ENCODE peak calls at places on chromosomes 16 and 17, in ten cellular contexts. U, C, P, M, K, A, N, V, J and R are unnamed samples.

GRCh38 chr17:46742539-46743270 is 75.8 kb downstream of the WNT3 start:
- DNase-seq in P (peak), K (peak), J (no peak), M (no peak), A (no peak), C (no peak), N (no peak), U (peak), V (no peak), R (no peak)

GRCh38 chr16:88691924-88692560 is 5.7 kb upstream of the SNAI3 start:
- DNase-seq in J (no peak), P (no peak), N (no peak), K (no peak), M (no peak), A (no peak), C (peak), V (no peak), U (no peak), R (no peak)

GRCh38 chr17:9677411-9677810 is 32.1 kb downstream of the USP43 start:
- DNase-seq in C (no peak), P (no peak), M (no peak), U (no peak), N (no peak), J (no peak), K (no peak), A (no peak), V (no peak), R (no peak)

GRCh38 chr16:55476625-55477533 is 2.1 kb upstream of the MMP2 start:
- DNase-seq in K (no peak), C (no peak), N (no peak), M (no peak), V (no peak), P (no peak), J (no peak), U (no peak), A (no peak), R (no peak)

GRCh38 chr16:86575754-86576557 is 2.4 kb upstream of the FOXL1 start:
- DNase-seq in M (peak), N (no peak), C (peak), P (peak), U (peak), A (peak), J (peak), V (peak), K (peak), R (peak)

GRCh38 chr16:52743702-52744101 is 196.8 kb upstream of the TOX3 start:
- DNase-seq in P (no peak), U (no peak), K (no peak), N (no peak), V (no peak), M (no peak), A (no peak), C (no peak), J (no peak), R (no peak)

GRCh38 chr17:299546-299945 is 53.1 kb downstream of the RPH3AL start:
- DNase-seq in K (no peak), P (no peak), C (no peak), N (peak), V (peak), A (peak), U (no peak), M (no peak), J (no peak), R (no peak)

GRCh38 chr16:67339453-67339852 is 12.8 kb downstream of the LRRC36 start:
- DNase-seq in M (no peak), V (no peak), P (peak), A (no peak), N (no peak), J (peak), C (no peak), U (peak), K (peak), R (no peak)

GRCh38 chr17:4607773-4608187 is 23.5 kb downstream of the SMTNL2 start:
- DNase-seq in C (no peak), A (no peak), K (peak), N (no peak), U (no peak), J (peak), M (peak), V (no peak), P (peak), R (no peak)

GRCh38 chr16:29304251-29304900 is 102.1 kb downstream of the NPIPB11 start:
- DNase-seq in C (no peak), K (no peak), V (no peak), P (no peak), J (no peak), A (no peak), M (no peak), U (no peak), N (no peak), R (no peak)

GRCh38 chr17:56754523-56755208 is 79.1 kb downstream of the C17orf67 start:
- DNase-seq in A (peak), J (no peak), C (no peak), V (no peak), P (peak), M (no peak), N (no peak), U (no peak), K (peak), R (no peak)

GRCh38 chr17:28567604-28568003 is 3.7 kb downstream of the PIGS start:
- DNase-seq in V (peak), A (no peak), U (no peak), J (no peak), C (no peak), P (no peak), K (no peak), M (no peak), N (no peak), R (peak)

GRCh38 chr17:74736423-74737298 is at the start of gene RAB37:
- DNase-seq in K (no peak), V (peak), A (peak), M (peak), J (no peak), C (peak), N (no peak), U (no peak), P (peak), R (peak)

GRCh38 chr17:74739227-74739831 is 2.3 kb downstream of the RAB37 start:
- DNase-seq in K (no peak), A (no peak), C (no peak), P (no peak), M (no peak), J (no peak), U (no peak), V (no peak), N (no peak), R (peak)

GRCh38 chr17:74734256-74734655 is 2.8 kb upstream of the RAB37 start:
- DNase-seq in C (no peak), V (no peak), N (no peak), M (no peak), J (no peak), U (no peak), K (no peak), P (no peak), A (no peak), R (peak)

GRCh38 chr17:74738051-74738996 is 1.3 kb downstream of the RAB37 start:
- DNase-seq in N (no peak), V (peak), P (no peak), A (no peak), M (peak), U (no peak), K (no peak), C (peak), J (no peak), R (peak)

GRCh38 chr17:74737299-74738050 is 419 bp downstream of the RAB37 start:
- DNase-seq in M (no peak), A (peak), J (no peak), C (no peak), K (no peak), U (no peak), P (peak), N (no peak), V (no peak), R (peak)
- TF ChIP-seq CTCF in M (no peak), A (peak), J (peak), C (no peak), K (peak), U (peak), P (peak), N (no peak), V (peak), R (peak)

GRCh38 chr17:5794881-5795486 is 210.7 kb upstream of the NLRP1 start:
- DNase-seq in U (no peak), J (no peak), N (no peak), C (no peak), K (no peak), A (no peak), M (no peak), P (no peak), V (no peak), R (no peak)

GRCh38 chr17:5797447-5797846 is 213.1 kb upstream of the NLRP1 start:
- DNase-seq in J (no peak), U (no peak), C (no peak), A (no peak), N (no peak), K (no peak), V (no peak), M (no peak), P (no peak), R (no peak)

GRCh38 chr17:5798104-5798503 is 213.8 kb upstream of the NLRP1 start:
- DNase-seq in U (no peak), C (no peak), N (no peak), A (no peak), P (no peak), K (no peak), M (no peak), V (no peak), J (no peak), R (no peak)

GRCh38 chr17:5793157-5793556 is 208.8 kb upstream of the NLRP1 start:
- DNase-seq in J (no peak), N (no peak), P (no peak), K (no peak), A (no peak), C (no peak), M (no peak), V (no peak), U (no peak), R (no peak)

GRCh38 chr17:5793899-5794298 is 209.6 kb upstream of the NLRP1 start:
- DNase-seq in J (no peak), C (no peak), A (no peak), U (no peak), V (no peak), M (no peak), N (no peak), K (no peak), P (peak), R (no peak)
- TF ChIP-seq CTCF in J (no peak), C (no peak), A (no peak), U (no peak), V (no peak), M (no peak), N (no peak), K (no peak), P (peak), R (peak)

GRCh38 chr16:30378236-30379164 is 3.9 kb downstream of the SEPTIN1 start:
- DNase-seq in P (peak), U (peak), C (peak), K (peak), V (peak), J (peak), A (peak), M (peak), N (peak), R (peak)
- TF ChIP-seq CTCF in P (peak), U (peak), C (no peak), K (no peak), V (no peak), J (peak), A (peak), M (no peak), N (no peak), R (no peak)

GRCh38 chr17:82350182-82351030 is 8.6 kb upstream of the TEX19 start:
- DNase-seq in J (no peak), N (no peak), A (no peak), P (no peak), M (no peak), V (no peak), U (no peak), C (no peak), K (peak), R (no peak)
- TF ChIP-seq CTCF in J (no peak), N (no peak), A (no peak), P (no peak), M (no peak), V (peak), U (no peak), C (no peak), K (peak), R (peak)

GRCh38 chr16:20364051-20364450 is 11.5 kb upstream of the UMOD start:
- DNase-seq in N (no peak), P (no peak), K (no peak), A (no peak), M (no peak), V (no peak), U (no peak), C (no peak), J (no peak), R (no peak)

GRCh38 chr16:20355114-20355782 is 2.7 kb upstream of the UMOD start:
- DNase-seq in V (no peak), K (no peak), U (no peak), N (no peak), A (no peak), M (no peak), P (no peak), J (no peak), C (no peak), R (no peak)

GRCh38 chr16:20363191-20363590 is 10.7 kb upstream of the UMOD start:
- DNase-seq in A (no peak), P (no peak), M (no peak), J (no peak), V (no peak), C (no peak), U (no peak), N (no peak), K (no peak), R (no peak)

DNA sequence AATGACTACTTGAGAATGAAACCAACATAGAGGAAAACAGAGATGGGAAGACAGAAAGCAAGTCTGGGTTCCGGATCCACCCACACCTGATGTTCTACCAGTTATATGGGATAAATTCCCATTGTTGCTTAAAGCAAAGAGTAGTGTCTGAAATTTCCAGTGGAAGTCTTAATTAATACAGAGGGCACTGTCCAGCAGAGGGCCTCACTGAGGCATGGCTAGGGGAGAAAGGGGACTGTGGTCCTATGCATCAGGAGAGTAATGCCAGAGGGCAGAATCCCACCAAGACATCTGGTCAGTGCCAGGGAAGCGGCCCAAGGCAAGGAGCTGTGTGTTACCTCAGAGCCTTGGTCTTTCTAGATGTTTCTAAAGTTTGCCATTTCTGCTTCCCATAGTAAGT is 7.5 kb upstream of the UMOD start:
- DNase-seq in N (no peak), A (peak), P (no peak), M (no peak), U (no peak), V (no peak), K (no peak), J (no peak), C (no peak), R (no peak)
- TF ChIP-seq CTCF in N (no peak), A (peak), P (no peak), M (no peak), U (no peak), V (no peak), K (no peak), J (no peak), C (no peak), R (peak)

GRCh38 chr16:58464916-58465731 is 34.8 kb upstream of the NDRG4 start:
- DNase-seq in P (no peak), K (no peak), C (no peak), J (no peak), V (no peak), A (peak), U (no peak), N (no peak), M (no peak), R (no peak)
- TF ChIP-seq CTCF in P (no peak), K (peak), C (no peak), J (peak), V (no peak), A (peak), U (no peak), N (no peak), M (no peak), R (no peak)

DNA sequence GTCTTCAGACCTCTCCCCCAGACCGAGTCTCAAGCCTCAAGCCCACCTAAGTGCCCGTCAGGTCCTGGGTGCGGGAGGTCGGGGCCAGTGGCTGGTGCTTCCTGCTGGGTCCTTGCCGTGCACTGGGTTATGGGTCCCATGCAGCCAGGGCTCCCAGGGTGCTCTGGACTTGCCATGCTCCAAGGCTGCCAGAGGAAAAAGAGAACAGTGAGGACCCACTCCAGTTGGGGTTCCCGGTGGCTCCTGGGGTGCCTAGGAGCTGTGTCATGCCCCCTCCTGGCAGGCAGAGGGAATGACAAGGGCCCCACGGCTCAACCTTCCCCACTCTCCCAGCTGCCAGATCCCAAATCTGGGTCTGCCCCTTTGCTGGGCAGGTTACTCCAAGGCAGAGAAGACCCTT is 3.8 kb downstream of the SNX20 start:
- DNase-seq in U (no peak), A (peak), J (no peak), P (no peak), K (no peak), M (no peak), N (no peak), C (no peak), V (no peak), R (peak)
- TF ChIP-seq CTCF in U (peak), A (peak), J (peak), P (peak), K (peak), M (peak), N (no peak), C (no peak), V (peak), R (no peak)